ENCODE peak calls at places on chromosomes 3 and 15, in ten cellular contexts. T is pancreas, N is GM23338, X is HepG2, W is lower lobe of right lung, P is hepatocyte, B is cardiac muscle cell, M is psoas muscle, I is stomach, C is fibroblast of lung. F is an unnamed sample.
A peak's percentile ranks its signal among the peaks of the same experiment; 100 is the strongest.

GRCh38 chr3:14886101-14886500 is 61.3 kb upstream of the NR2C2 start:
- DNase-seq in T (no peak), N (no peak), X (no peak), W (no peak), P (no peak), B (no peak), M (no peak), I (no peak), C (no peak), F (no peak)

GRCh38 chr15:55403531-55403930 is 4.6 kb downstream of the CCPG1 start:
- DNase-seq in T (no peak), N (no peak), X (peak; percentile 44), W (no peak), P (peak; percentile 7), B (peak; percentile 72), M (no peak), I (no peak), C (peak; percentile 50), F (no peak)

GRCh38 chr3:107894998-107895397 is 195.8 kb downstream of the CD47 start:
- DNase-seq in T (no peak), N (no peak), X (no peak), W (no peak), P (no peak), B (peak; percentile 21), M (no peak), I (no peak), C (no peak), F (no peak)

GRCh38 chr3:141109761-141110160 is 58.6 kb downstream of the SPSB4 start:
- DNase-seq in T (no peak), N (no peak), X (no peak), W (no peak), P (no peak), B (no peak), M (no peak), I (no peak), C (no peak), F (no peak)

GRCh38 chr15:74807302-74807701 is 5.3 kb upstream of the LMAN1L start:
- DNase-seq in T (no peak), N (no peak), X (no peak), W (no peak), P (no peak), B (no peak), M (no peak), I (no peak), C (peak; percentile 29), F (no peak)

GRCh38 chr15:101267320-101268104 is 9.8 kb downstream of the SELENOS start:
- DNase-seq in T (no peak), N (peak; percentile 63), X (no peak), W (no peak), P (no peak), B (peak; percentile 74), M (peak; percentile 67), I (no peak), C (peak; percentile 94), F (no peak)

GRCh38 chr3:15246186-15246585 is 40.1 kb downstream of the CAPN7 start:
- DNase-seq in T (no peak), N (no peak), X (no peak), W (no peak), P (no peak), B (no peak), M (no peak), I (no peak), C (no peak), F (no peak)

GRCh38 chr3:141401584-141402475 is 33.5 kb downstream of the ZBTB38 start:
- DNase-seq in T (peak; percentile 83), N (peak; percentile 76), X (no peak), W (peak; percentile 75), P (peak; percentile 73), B (peak; percentile 63), M (peak; percentile 58), I (peak; percentile 53), C (peak; percentile 43), F (peak; percentile 56)

GRCh38 chr3:160841455-160841854 is 85.4 kb downstream of the PPM1L start:
- DNase-seq in T (no peak), N (no peak), X (no peak), W (no peak), P (no peak), B (no peak), M (no peak), I (no peak), C (no peak), F (no peak)
- TF ChIP-seq CTCF in T (no peak), N (no peak), X (no peak), W (no peak), P (no peak), B (no peak), M (peak; percentile 18), I (no peak), C (no peak), F (no peak)

GRCh38 chr15:90099868-90100854 is 2.1 kb downstream of the IDH2 start:
- DNase-seq in T (no peak), N (no peak), X (peak; percentile 41), W (no peak), P (no peak), B (peak; percentile 57), M (peak; percentile 54), I (peak; percentile 79), C (peak; percentile 80), F (peak; percentile 84)

GRCh38 chr15:90101130-90101968 is 919 bp downstream of the IDH2 start:
- DNase-seq in T (no peak), N (peak; percentile 87), X (no peak), W (peak; percentile 74), P (peak; percentile 58), B (peak; percentile 36), M (peak; percentile 46), I (peak; percentile 55), C (peak; percentile 31), F (peak; percentile 76)

GRCh38 chr15:90099072-90099867 is 3.0 kb downstream of the IDH2 start:
- DNase-seq in T (no peak), N (peak; percentile 9), X (no peak), W (no peak), P (no peak), B (no peak), M (no peak), I (no peak), C (no peak), F (no peak)

GRCh38 chr15:90095521-90095959 is 6.7 kb downstream of the IDH2 start:
- DNase-seq in T (no peak), N (peak; percentile 49), X (peak; percentile 70), W (no peak), P (no peak), B (no peak), M (no peak), I (peak; percentile 70), C (no peak), F (no peak)

GRCh38 chr15:90097475-90097874 is 4.8 kb downstream of the IDH2 start:
- DNase-seq in T (no peak), N (no peak), X (no peak), W (no peak), P (no peak), B (no peak), M (no peak), I (no peak), C (no peak), F (peak; percentile 19)
- H3K4me1 ChIP-seq in T (peaks cover 54% of the 10 kb centered on the region), N (peaks cover 8% of the 10 kb centered on the region), X (peaks cover 68% of the 10 kb centered on the region), W (peaks cover 61% of the 10 kb centered on the region), P (peaks cover 44% of the 10 kb centered on the region), B (peaks cover 56% of the 10 kb centered on the region), M (peaks cover 60% of the 10 kb centered on the region), I (peaks cover 60% of the 10 kb centered on the region), C (peaks cover 26% of the 10 kb centered on the region), F (peaks cover 35% of the 10 kb centered on the region)

GRCh38 chr3:132870596-132870995 is 148.4 kb upstream of the NPHP3 start:
- DNase-seq in T (no peak), N (no peak), X (no peak), W (no peak), P (no peak), B (no peak), M (no peak), I (no peak), C (no peak), F (no peak)

GRCh38 chr3:132867956-132868355 is 145.7 kb upstream of the NPHP3 start:
- DNase-seq in T (no peak), N (no peak), X (no peak), W (no peak), P (no peak), B (peak; percentile 84), M (no peak), I (no peak), C (peak; percentile 68), F (no peak)

GRCh38 chr3:132872711-132873110 is 150.5 kb upstream of the NPHP3 start:
- DNase-seq in T (no peak), N (no peak), X (no peak), W (no peak), P (no peak), B (peak; percentile 17), M (no peak), I (no peak), C (no peak), F (no peak)

GRCh38 chr3:132874701-132875100 is 152.5 kb upstream of the NPHP3 start:
- DNase-seq in T (no peak), N (no peak), X (no peak), W (no peak), P (no peak), B (no peak), M (no peak), I (no peak), C (no peak), F (no peak)

GRCh38 chr3:132871956-132872355 is 149.7 kb upstream of the NPHP3 start:
- DNase-seq in T (no peak), N (no peak), X (no peak), W (no peak), P (no peak), B (no peak), M (no peak), I (no peak), C (no peak), F (no peak)
- H3K27me3 ChIP-seq in T (no peaks in the 10 kb centered on the region), N (no peaks in the 10 kb centered on the region), X (no peaks in the 10 kb centered on the region), W (no peaks in the 10 kb centered on the region), P (no peaks in the 10 kb centered on the region), B (no peaks in the 10 kb centered on the region), M (no peaks in the 10 kb centered on the region), I (no peaks in the 10 kb centered on the region), C (no peaks in the 10 kb centered on the region), F (no peaks in the 10 kb centered on the region)

GRCh38 chr3:169562988-169563774 is 100.3 kb downstream of the MECOM start:
- DNase-seq in T (no peak), N (no peak), X (no peak), W (no peak), P (no peak), B (peak; percentile 21), M (no peak), I (no peak), C (no peak), F (no peak)
- TF ChIP-seq CTCF in T (no peak), N (no peak), X (no peak), W (no peak), P (no peak), B (no peak), M (no peak), I (no peak), C (peak; percentile 14), F (no peak)

F was measured in right lobe of liver.